ENCODE peak calls at places on chromosomes 11 and 22, in four cellular contexts. One of them, this sample, is unnamed. For H3K4me1, the result is how much of the 10 kb centered on the place peaks cover.

GRCh38 chr11:102950622-102951081 is 4.9 kb downstream of the MMP13 start:
- DNase-seq in adrenal gland: no peak
- DNase-seq in foreskin keratinocyte: no peak
- DNase-seq in right lobe of liver: no peak
- DNase-seq in this sample: no peak

GRCh38 chr22:47322854-47323253 is 560.4 kb downstream of the TBC1D22A start:
- DNase-seq in adrenal gland: no peak
- DNase-seq in foreskin keratinocyte: no peak
- DNase-seq in right lobe of liver: no peak
- DNase-seq in this sample: no peak

GRCh38 chr22:37244114-37244921 is at the start of gene RAC2:
- DNase-seq in adrenal gland: no peak
- DNase-seq in foreskin keratinocyte: peak
- DNase-seq in right lobe of liver: peak
- DNase-seq in this sample: peak

GRCh38 chr11:113193894-113194293 is 120.5 kb upstream of the TTC12 start:
- DNase-seq in adrenal gland: peak
- DNase-seq in foreskin keratinocyte: no peak
- DNase-seq in right lobe of liver: no peak
- DNase-seq in this sample: no peak

GRCh38 chr11:120929664-120930154 is 94.2 kb upstream of the TBCEL start:
- DNase-seq in adrenal gland: peak
- DNase-seq in foreskin keratinocyte: no peak
- DNase-seq in right lobe of liver: peak
- DNase-seq in this sample: peak

GRCh38 chr11:65040520-65041205 is 347 bp upstream of the SAC3D1 start:
- DNase-seq in adrenal gland: peak
- DNase-seq in foreskin keratinocyte: peak
- DNase-seq in right lobe of liver: peak
- DNase-seq in this sample: peak

GRCh38 chr11:70811915-70812314 is 413.6 kb downstream of the CTTN start:
- DNase-seq in adrenal gland: no peak
- DNase-seq in foreskin keratinocyte: no peak
- DNase-seq in right lobe of liver: no peak
- DNase-seq in this sample: peak

GRCh38 chr11:44928807-44929206 is 21.9 kb downstream of the TP53I11 start:
- DNase-seq in adrenal gland: no peak
- DNase-seq in foreskin keratinocyte: no peak
- DNase-seq in right lobe of liver: no peak
- DNase-seq in this sample: no peak

GRCh38 chr11:14981507-14981906 is 9.4 kb upstream of the CALCA start:
- DNase-seq in adrenal gland: no peak
- DNase-seq in foreskin keratinocyte: no peak
- DNase-seq in right lobe of liver: no peak
- DNase-seq in this sample: peak

GRCh38 chr22:47609653-47610052 is 847.2 kb downstream of the TBC1D22A start:
- DNase-seq in adrenal gland: no peak
- DNase-seq in foreskin keratinocyte: no peak
- DNase-seq in right lobe of liver: no peak
- DNase-seq in this sample: no peak

GRCh38 chr11:69791266-69791665 is 16.1 kb upstream of the FGF4 start:
- DNase-seq in adrenal gland: no peak
- DNase-seq in foreskin keratinocyte: no peak
- DNase-seq in right lobe of liver: no peak
- DNase-seq in this sample: peak

GRCh38 chr11:77082838-77083552 is 16.2 kb downstream of the CAPN5 start:
- DNase-seq in adrenal gland: peak
- DNase-seq in foreskin keratinocyte: no peak
- DNase-seq in right lobe of liver: no peak
- DNase-seq in this sample: no peak

GRCh38 chr11:39673994-39674393 is 1785.5 kb downstream of the LRRC4C start:
- DNase-seq in adrenal gland: no peak
- DNase-seq in foreskin keratinocyte: no peak
- DNase-seq in right lobe of liver: no peak
- DNase-seq in this sample: no peak

GRCh38 chr11:11574373-11574772 is 47.4 kb downstream of the GALNT18 start:
- DNase-seq in adrenal gland: no peak
- DNase-seq in foreskin keratinocyte: no peak
- DNase-seq in right lobe of liver: no peak
- DNase-seq in this sample: no peak

GRCh38 chr22:43230983-43231723 is 44.2 kb upstream of the TTLL12 start:
- DNase-seq in adrenal gland: peak
- DNase-seq in foreskin keratinocyte: peak
- DNase-seq in right lobe of liver: peak
- DNase-seq in this sample: peak

GRCh38 chr11:46389450-46390330 is 1.9 kb downstream of the CHRM4 start:
- DNase-seq in adrenal gland: peak
- DNase-seq in foreskin keratinocyte: no peak
- DNase-seq in right lobe of liver: peak
- DNase-seq in this sample: peak

GRCh38 chr11:92136792-92137191 is 87.8 kb upstream of the FAT3 start:
- DNase-seq in adrenal gland: no peak
- DNase-seq in foreskin keratinocyte: no peak
- DNase-seq in right lobe of liver: no peak
- DNase-seq in this sample: no peak

GRCh38 chr11:126307706-126308105 is 3.8 kb downstream of the DCPS start:
- DNase-seq in adrenal gland: no peak
- DNase-seq in foreskin keratinocyte: no peak
- DNase-seq in right lobe of liver: no peak
- DNase-seq in this sample: no peak

GRCh38 chr22:36636916-36637315 is 66.6 kb downstream of the CACNG2 start:
- DNase-seq in adrenal gland: no peak
- DNase-seq in foreskin keratinocyte: no peak
- DNase-seq in right lobe of liver: no peak
- DNase-seq in this sample: no peak

GRCh38 chr11:108853864-108854263 is 189.0 kb downstream of the DDX10 start:
- DNase-seq in adrenal gland: no peak
- DNase-seq in foreskin keratinocyte: peak
- DNase-seq in right lobe of liver: no peak
- DNase-seq in this sample: no peak

GRCh38 chr11:76613901-76614300 is 56.6 kb downstream of the LRRC32 start:
- DNase-seq in adrenal gland: no peak
- DNase-seq in foreskin keratinocyte: no peak
- DNase-seq in right lobe of liver: no peak
- DNase-seq in this sample: no peak

GRCh38 chr22:22748297-22748743 is 103.9 kb downstream of the GGTLC2 start:
- DNase-seq in adrenal gland: peak
- DNase-seq in foreskin keratinocyte: peak
- DNase-seq in right lobe of liver: no peak
- DNase-seq in this sample: peak

GRCh38 chr22:50469377-50470305 is 5.2 kb downstream of the SBF1 start:
- DNase-seq in adrenal gland: no peak
- DNase-seq in foreskin keratinocyte: peak
- DNase-seq in right lobe of liver: no peak
- DNase-seq in this sample: peak

GRCh38 chr11:112315057-112315720 is 54.5 kb upstream of the PLET1 start:
- DNase-seq in adrenal gland: no peak
- DNase-seq in foreskin keratinocyte: no peak
- DNase-seq in right lobe of liver: no peak
- DNase-seq in this sample: no peak

GRCh38 chr11:57197762-57198161 is 16.0 kb downstream of the LRRC55 start:
- DNase-seq in adrenal gland: no peak
- DNase-seq in foreskin keratinocyte: no peak
- DNase-seq in right lobe of liver: no peak
- DNase-seq in this sample: no peak

GRCh38 chr11:113778111-113778910 is 1.3 kb upstream of the CLDN25 start:
- DNase-seq in adrenal gland: peak
- DNase-seq in foreskin keratinocyte: peak
- DNase-seq in right lobe of liver: peak
- DNase-seq in this sample: no peak

GRCh38 chr11:126963603-126964353 is 36.8 kb downstream of the KIRREL3 start:
- DNase-seq in adrenal gland: no peak
- DNase-seq in foreskin keratinocyte: peak
- DNase-seq in right lobe of liver: no peak
- DNase-seq in this sample: no peak

GRCh38 chr11:132054822-132055221 is 684.4 kb downstream of the NTM start:
- DNase-seq in adrenal gland: no peak
- DNase-seq in foreskin keratinocyte: peak
- DNase-seq in right lobe of liver: no peak
- DNase-seq in this sample: no peak

GRCh38 chr11:1298695-1299492 is 10.5 kb downstream of the TOLLIP start:
- DNase-seq in adrenal gland: peak
- DNase-seq in foreskin keratinocyte: peak
- DNase-seq in right lobe of liver: peak
- DNase-seq in this sample: peak

GRCh38 chr11:6350070-6350469 is 29.8 kb upstream of the CAVIN3 start:
- DNase-seq in adrenal gland: no peak
- DNase-seq in foreskin keratinocyte: no peak
- DNase-seq in right lobe of liver: no peak
- DNase-seq in this sample: no peak

GRCh38 chr11:70109006-70109405 is 30.9 kb downstream of the ANO1 start:
- DNase-seq in adrenal gland: no peak
- DNase-seq in foreskin keratinocyte: no peak
- DNase-seq in right lobe of liver: no peak
- DNase-seq in this sample: no peak

GRCh38 chr11:102560555-102561011 is 30.0 kb upstream of the MMP7 start:
- DNase-seq in adrenal gland: no peak
- DNase-seq in foreskin keratinocyte: peak
- DNase-seq in right lobe of liver: no peak
- DNase-seq in this sample: peak

GRCh38 chr22:37560682-37561208 is 465 bp downstream of the CDC42EP1 start:
- DNase-seq in adrenal gland: peak
- DNase-seq in foreskin keratinocyte: no peak
- DNase-seq in right lobe of liver: peak
- DNase-seq in this sample: peak

GRCh38 chr22:26952654-26953379 is 295.4 kb downstream of the MIAT start:
- DNase-seq in adrenal gland: no peak
- DNase-seq in foreskin keratinocyte: no peak
- DNase-seq in right lobe of liver: no peak
- DNase-seq in this sample: peak

GRCh38 chr11:48005878-48006277 is 25.5 kb downstream of the PTPRJ start:
- DNase-seq in adrenal gland: no peak
- DNase-seq in foreskin keratinocyte: no peak
- DNase-seq in right lobe of liver: no peak
- DNase-seq in this sample: no peak

GRCh38 chr11:125370561-125371389 is 125.3 kb downstream of the FEZ1 start:
- DNase-seq in adrenal gland: no peak
- DNase-seq in foreskin keratinocyte: no peak
- DNase-seq in right lobe of liver: no peak
- DNase-seq in this sample: no peak

GRCh38 chr22:32850591-32851517 is 49.3 kb downstream of the TIMP3 start:
- DNase-seq in adrenal gland: peak
- DNase-seq in foreskin keratinocyte: no peak
- DNase-seq in right lobe of liver: peak
- DNase-seq in this sample: peak

GRCh38 chr22:32849501-32849900 is 48.0 kb downstream of the TIMP3 start:
- DNase-seq in adrenal gland: no peak
- DNase-seq in foreskin keratinocyte: no peak
- DNase-seq in right lobe of liver: no peak
- DNase-seq in this sample: peak

GRCh38 chr22:32847067-32847491 is 45.6 kb downstream of the TIMP3 start:
- DNase-seq in adrenal gland: no peak
- DNase-seq in foreskin keratinocyte: peak
- DNase-seq in right lobe of liver: no peak
- DNase-seq in this sample: peak

GRCh38 chr22:32850157-32850556 is 48.7 kb downstream of the TIMP3 start:
- DNase-seq in adrenal gland: no peak
- DNase-seq in foreskin keratinocyte: no peak
- DNase-seq in right lobe of liver: no peak
- DNase-seq in this sample: no peak

DNA sequence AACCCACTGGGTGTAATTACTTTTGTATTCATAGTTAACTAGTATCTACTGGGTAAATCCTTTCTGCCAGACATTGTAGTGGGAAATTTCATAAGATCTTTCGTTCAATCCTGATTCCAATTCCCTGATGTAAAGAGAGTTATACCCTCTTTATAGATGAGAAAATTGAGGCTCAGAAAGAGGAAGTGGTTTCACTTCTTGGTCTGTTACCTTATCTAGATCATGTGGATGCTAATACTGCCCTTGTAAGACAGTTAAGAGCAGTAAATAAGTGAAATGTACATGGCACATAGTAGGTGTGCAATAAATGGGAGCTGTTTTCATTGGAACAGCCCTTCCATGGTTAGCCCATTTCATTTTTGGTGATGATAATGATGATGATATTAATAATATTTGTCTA is 46.7 kb downstream of the TIMP3 start:
- DNase-seq in adrenal gland: no peak
- DNase-seq in foreskin keratinocyte: no peak
- DNase-seq in right lobe of liver: no peak
- DNase-seq in this sample: no peak
- H3K4me1 ChIP-seq in adrenal gland: half or more
- H3K4me1 ChIP-seq in foreskin keratinocyte: under half
- H3K4me1 ChIP-seq in right lobe of liver: under half
- H3K4me1 ChIP-seq in this sample: half or more

GRCh38 chr22:31588970-31589675 is 72.9 kb downstream of the PISD start:
- DNase-seq in adrenal gland: no peak
- DNase-seq in foreskin keratinocyte: no peak
- DNase-seq in right lobe of liver: peak
- DNase-seq in this sample: no peak
- H3K4me1 ChIP-seq in adrenal gland: under half
- H3K4me1 ChIP-seq in foreskin keratinocyte: under half
- H3K4me1 ChIP-seq in right lobe of liver: under half
- H3K4me1 ChIP-seq in this sample: under half

DNA sequence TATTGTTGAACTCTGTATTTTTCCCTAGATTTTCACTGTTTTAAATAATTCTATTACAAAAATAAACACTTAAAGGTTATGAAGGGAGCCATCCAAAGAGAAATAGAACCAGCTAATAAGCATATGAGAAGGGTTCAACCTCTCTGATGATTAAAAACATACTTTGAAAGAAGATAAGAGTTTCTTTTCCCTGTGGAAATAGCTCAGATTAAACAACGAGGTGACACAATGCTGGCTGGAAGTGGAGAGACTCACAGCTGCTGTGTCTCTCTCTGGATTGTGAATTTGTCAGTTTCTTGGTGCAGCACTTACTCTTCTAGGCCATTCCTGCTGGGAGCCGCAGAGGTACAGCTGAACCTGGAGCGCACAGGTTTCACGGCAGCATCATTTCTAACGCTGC is 4.9 kb upstream of the FBLN1 start:
- DNase-seq in adrenal gland: no peak
- DNase-seq in foreskin keratinocyte: no peak
- DNase-seq in right lobe of liver: no peak
- DNase-seq in this sample: no peak
- H3K4me1 ChIP-seq in adrenal gland: under half
- H3K4me1 ChIP-seq in foreskin keratinocyte: under half
- H3K4me1 ChIP-seq in right lobe of liver: under half
- H3K4me1 ChIP-seq in this sample: under half

DNA sequence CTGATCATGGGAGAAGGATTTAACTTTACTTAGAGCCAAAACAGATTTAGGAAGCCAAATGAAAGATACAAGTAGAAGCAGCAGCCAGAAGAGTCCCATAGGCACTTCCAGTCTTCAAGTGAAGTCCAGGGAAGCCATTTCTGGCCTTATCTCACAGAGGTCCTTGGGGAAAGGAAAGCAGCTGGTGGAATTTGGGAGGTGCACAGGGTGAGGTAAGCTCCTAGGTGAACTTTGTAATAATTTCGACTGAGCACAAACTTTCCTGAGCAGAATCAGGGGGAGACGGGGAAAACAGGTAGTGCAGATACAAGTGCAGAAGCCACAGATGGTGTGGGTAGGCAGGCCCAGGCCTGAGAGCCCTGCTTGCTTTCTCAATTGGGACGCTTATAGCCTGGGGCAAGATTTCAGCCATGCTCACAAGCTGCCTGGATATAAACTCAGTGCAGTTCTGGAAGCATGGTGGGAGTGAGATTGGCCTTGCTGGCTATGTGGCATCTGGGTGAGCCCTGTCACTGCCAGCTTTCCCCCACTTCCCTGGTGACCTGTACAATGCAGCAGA is 44.9 kb downstream of the GAS2 start:
- DNase-seq in adrenal gland: peak
- DNase-seq in foreskin keratinocyte: peak
- DNase-seq in right lobe of liver: no peak
- DNase-seq in this sample: no peak
- H3K4me1 ChIP-seq in adrenal gland: under half
- H3K4me1 ChIP-seq in foreskin keratinocyte: under half
- H3K4me1 ChIP-seq in right lobe of liver: under half
- H3K4me1 ChIP-seq in this sample: under half

This sample was measured in thyroid gland.